ENCODE peak calls at places on chromosomes 11 and 22, in nine cellular contexts. K is BE2C, I is left ventricle myocardium inferior, R is right lobe of liver, L is uterus, T is right atrium auricular region, D is A549, N is lung, F is neuronal stem cell. H is an unnamed sample. For H3K4me1, the result is how much of the 10 kb centered on the place peaks cover.

GRCh38 chr11:61332266-61332822 is 561 bp downstream of the DDB1 start:
- DNase-seq in K (no peak), I (no peak), R (no peak), L (no peak), T (no peak), D (no peak), N (no peak), F (no peak), H (no peak)

GRCh38 chr22:18947905-18948304 is 11.8 kb upstream of the PRODH start:
- DNase-seq in K (no peak), I (no peak), R (peak), L (no peak), T (no peak), D (no peak), N (no peak), F (no peak), H (no peak)

GRCh38 chr22:49618689-49618953 is 209.1 kb downstream of the BRD1 start:
- DNase-seq in K (no peak), I (peak), R (no peak), L (no peak), T (no peak), D (no peak), N (no peak), F (no peak), H (no peak)

GRCh38 chr11:78800089-78800690 is 225.5 kb upstream of the NARS2 start:
- DNase-seq in K (no peak), I (no peak), R (no peak), L (no peak), T (no peak), D (no peak), N (no peak), F (no peak), H (no peak)

GRCh38 chr22:49663823-49664222 is 163.8 kb downstream of the BRD1 start:
- DNase-seq in K (no peak), I (no peak), R (no peak), L (no peak), T (no peak), D (no peak), N (no peak), F (no peak), H (no peak)

GRCh38 chr11:112345166-112345565 is 84.5 kb upstream of the PLET1 start:
- DNase-seq in K (no peak), I (no peak), R (no peak), L (no peak), T (no peak), D (no peak), N (no peak), F (no peak), H (no peak)

GRCh38 chr22:49534386-49534785 is 293.3 kb downstream of the BRD1 start:
- DNase-seq in K (no peak), I (no peak), R (no peak), L (no peak), T (no peak), D (no peak), N (no peak), F (no peak), H (no peak)

GRCh38 chr22:40525250-40525884 is 111.2 kb downstream of the MRTFA start:
- DNase-seq in K (peak), I (peak), R (peak), L (no peak), T (no peak), D (peak), N (peak), F (no peak), H (no peak)

GRCh38 chr22:45163074-45163416 is 680 bp upstream of the NUP50 start:
- DNase-seq in K (peak), I (no peak), R (no peak), L (no peak), T (no peak), D (peak), N (no peak), F (no peak), H (no peak)

GRCh38 chr22:32660292-32660691 is 141.2 kb upstream of the TIMP3 start:
- DNase-seq in K (peak), I (peak), R (peak), L (peak), T (peak), D (peak), N (peak), F (peak), H (peak)

GRCh38 chr11:57942808-57943207 is 80.9 kb upstream of the OR9Q1 start:
- DNase-seq in K (no peak), I (no peak), R (no peak), L (no peak), T (no peak), D (no peak), N (no peak), F (no peak), H (no peak)

GRCh38 chr11:57230797-57231538 is 6.1 kb downstream of the APLNR start:
- DNase-seq in K (no peak), I (no peak), R (no peak), L (no peak), T (no peak), D (no peak), N (no peak), F (no peak), H (no peak)

GRCh38 chr22:19510919-19511341 is 13.3 kb downstream of the CLDN5 start:
- DNase-seq in K (no peak), I (no peak), R (no peak), L (no peak), T (no peak), D (no peak), N (no peak), F (no peak), H (no peak)

GRCh38 chr22:48489551-48490512 is 1337.8 kb downstream of the BRD1 start:
- DNase-seq in K (no peak), I (no peak), R (no peak), L (no peak), T (no peak), D (no peak), N (no peak), F (no peak), H (no peak)

GRCh38 chr22:39545310-39546063 is 12.9 kb upstream of the RPS19BP1 start:
- DNase-seq in K (no peak), I (no peak), R (no peak), L (no peak), T (no peak), D (no peak), N (no peak), F (peak), H (no peak)

GRCh38 chr22:45470871-45471270 is 31.8 kb upstream of the FBLN1 start:
- DNase-seq in K (no peak), I (no peak), R (no peak), L (no peak), T (no peak), D (no peak), N (no peak), F (no peak), H (no peak)

GRCh38 chr22:24725736-24726135 is 48.8 kb downstream of the PIWIL3 start:
- DNase-seq in K (no peak), I (no peak), R (no peak), L (no peak), T (no peak), D (no peak), N (no peak), F (no peak), H (no peak)

GRCh38 chr11:107669156-107669740 is 42.6 kb downstream of the SLN start:
- DNase-seq in K (no peak), I (no peak), R (no peak), L (no peak), T (no peak), D (no peak), N (no peak), F (no peak), H (no peak)

GRCh38 chr11:11533751-11534150 is 88.1 kb downstream of the GALNT18 start:
- DNase-seq in K (peak), I (no peak), R (no peak), L (no peak), T (no peak), D (no peak), N (no peak), F (no peak), H (no peak)

GRCh38 chr11:101553891-101554292 is 29.9 kb downstream of the TRPC6 start:
- DNase-seq in K (no peak), I (no peak), R (no peak), L (no peak), T (no peak), D (no peak), N (no peak), F (no peak), H (no peak)

GRCh38 chr11:34620820-34621792 is at the start of gene EHF:
- DNase-seq in K (no peak), I (no peak), R (no peak), L (no peak), T (no peak), D (no peak), N (no peak), F (no peak), H (no peak)

GRCh38 chr22:44710474-44711235 is 8.7 kb downstream of the PRR5 start:
- DNase-seq in K (peak), I (no peak), R (no peak), L (no peak), T (no peak), D (no peak), N (no peak), F (no peak), H (no peak)

GRCh38 chr11:2789791-2790580 is 90.2 kb upstream of the KCNQ1OT1 start:
- DNase-seq in K (no peak), I (peak), R (peak), L (peak), T (peak), D (no peak), N (no peak), F (no peak), H (no peak)

GRCh38 chr22:42912049-42912448 is 55.0 kb upstream of the ARFGAP3 start:
- DNase-seq in K (no peak), I (no peak), R (no peak), L (no peak), T (no peak), D (no peak), N (no peak), F (no peak), H (no peak)

GRCh38 chr22:26573026-26573662 is 16.8 kb downstream of the TPST2 start:
- DNase-seq in K (no peak), I (peak), R (peak), L (no peak), T (peak), D (no peak), N (peak), F (no peak), H (no peak)

GRCh38 chr11:57761301-57762234 is at the start of gene CTNND1:
- DNase-seq in K (peak), I (peak), R (peak), L (peak), T (peak), D (peak), N (peak), F (peak), H (peak)

GRCh38 chr22:20523118-20523983 is 15.9 kb downstream of the MED15 start:
- DNase-seq in K (no peak), I (no peak), R (no peak), L (no peak), T (no peak), D (no peak), N (no peak), F (no peak), H (no peak)

GRCh38 chr22:23365524-23365923 is 185.2 kb downstream of the BCR start:
- DNase-seq in K (no peak), I (no peak), R (no peak), L (no peak), T (no peak), D (no peak), N (no peak), F (no peak), H (no peak)

GRCh38 chr11:28673687-28674431 is 565.7 kb downstream of the METTL15 start:
- DNase-seq in K (no peak), I (no peak), R (no peak), L (no peak), T (no peak), D (no peak), N (no peak), F (no peak), H (peak)

GRCh38 chr11:112670806-112671570 is 290.2 kb upstream of the NCAM1 start:
- DNase-seq in K (no peak), I (no peak), R (no peak), L (no peak), T (no peak), D (no peak), N (no peak), F (no peak), H (no peak)

GRCh38 chr11:76772100-76772782 is 10.9 kb upstream of the TSKU start:
- DNase-seq in K (no peak), I (no peak), R (no peak), L (peak), T (no peak), D (peak), N (no peak), F (no peak), H (no peak)

GRCh38 chr11:76769645-76770586 is 13.2 kb upstream of the TSKU start:
- DNase-seq in K (no peak), I (no peak), R (peak), L (no peak), T (no peak), D (peak), N (no peak), F (no peak), H (no peak)

GRCh38 chr11:76769071-76769560 is 14.0 kb upstream of the TSKU start:
- DNase-seq in K (no peak), I (no peak), R (no peak), L (no peak), T (no peak), D (no peak), N (no peak), F (no peak), H (no peak)

GRCh38 chr11:76771446-76772099 is 11.6 kb upstream of the TSKU start:
- DNase-seq in K (no peak), I (no peak), R (no peak), L (no peak), T (no peak), D (no peak), N (no peak), F (no peak), H (no peak)

DNA sequence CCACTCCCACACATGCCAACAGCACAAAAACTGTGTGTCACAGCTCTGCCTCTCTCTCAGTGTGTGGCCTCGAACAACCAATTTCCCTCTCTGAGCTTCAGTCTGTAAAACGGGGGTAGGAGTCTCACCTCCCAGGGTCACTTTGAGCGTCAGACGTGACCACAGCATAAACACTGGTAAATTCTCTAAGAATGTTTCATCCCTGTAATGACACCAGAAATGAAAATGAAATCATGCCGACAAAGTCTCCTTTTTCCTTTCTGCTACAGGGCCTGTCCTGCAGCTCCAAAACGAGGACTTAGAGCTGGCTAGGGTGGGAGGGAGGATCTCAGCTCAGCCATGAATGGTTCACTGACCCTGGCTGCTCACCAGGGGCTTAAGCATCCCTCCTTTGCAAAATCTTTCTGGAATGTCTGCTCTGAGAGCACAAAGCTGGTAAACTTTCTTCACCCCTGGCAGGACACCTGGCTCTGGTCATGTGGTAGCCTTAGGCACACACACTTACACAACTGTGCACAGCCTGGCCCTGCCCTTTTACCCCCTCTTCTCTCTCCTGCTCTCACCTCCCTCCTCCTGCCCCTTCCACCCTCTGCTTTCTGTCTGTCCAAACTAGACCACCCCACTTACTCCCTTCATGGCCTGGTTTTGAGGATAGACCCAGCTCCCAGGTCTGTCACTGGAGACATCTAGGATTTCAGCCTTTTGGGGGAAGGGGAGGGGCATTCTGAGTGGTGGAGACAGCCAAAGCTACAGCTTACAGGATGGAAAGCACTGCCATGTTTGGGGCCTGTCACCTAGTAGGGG is 12.3 kb upstream of the TSKU start:
- DNase-seq in K (no peak), I (no peak), R (peak), L (peak), T (peak), D (peak), N (no peak), F (no peak), H (no peak)
- H3K4me1 ChIP-seq in K (under half), I (half or more), R (half or more), L (under half), T (half or more), D (half or more), N (under half), F (under half), H (under half)

GRCh38 chr11:64321026-64321425 is 3.1 kb downstream of the PRDX5 start:
- DNase-seq in K (no peak), I (no peak), R (no peak), L (no peak), T (no peak), D (no peak), N (no peak), F (no peak), H (no peak)
- H3K4me1 ChIP-seq in K (under half), I (under half), R (under half), L (under half), T (under half), D (under half), N (under half), F (under half), H (under half)

GRCh38 chr11:129270471-129270870 is 78.3 kb upstream of the ARHGAP32 start:
- DNase-seq in K (no peak), I (no peak), R (no peak), L (no peak), T (no peak), D (no peak), N (no peak), F (no peak), H (no peak)
- H3K4me1 ChIP-seq in K (under half), I (under half), R (under half), L (under half), T (under half), D (under half), N (under half), F (under half), H (under half)

GRCh38 chr11:67280341-67280790 is 8.7 kb upstream of the ANKRD13D start:
- DNase-seq in K (peak), I (no peak), R (peak), L (no peak), T (no peak), D (no peak), N (no peak), F (no peak), H (no peak)
- H3K4me1 ChIP-seq in K (under half), I (half or more), R (under half), L (under half), T (half or more), D (under half), N (under half), F (under half), H (under half)

GRCh38 chr11:85774256-85775097 is 36.5 kb downstream of the SYTL2 start:
- DNase-seq in K (no peak), I (no peak), R (no peak), L (no peak), T (no peak), D (no peak), N (no peak), F (no peak), H (no peak)
- H3K4me1 ChIP-seq in K (under half), I (under half), R (under half), L (under half), T (under half), D (under half), N (under half), F (under half), H (under half)

GRCh38 chr11:64358536-64358906 is 441 bp upstream of the RPS6KA4 start:
- DNase-seq in K (no peak), I (no peak), R (no peak), L (no peak), T (no peak), D (no peak), N (no peak), F (no peak), H (no peak)

GRCh38 chr11:64357446-64357845 is 1.5 kb upstream of the RPS6KA4 start:
- DNase-seq in K (no peak), I (no peak), R (no peak), L (no peak), T (no peak), D (no peak), N (no peak), F (no peak), H (no peak)

GRCh38 chr11:64356498-64357411 is 2.2 kb upstream of the RPS6KA4 start:
- DNase-seq in K (peak), I (no peak), R (no peak), L (no peak), T (no peak), D (peak), N (no peak), F (peak), H (peak)

GRCh38 chr11:64358907-64359711 is at the start of gene RPS6KA4:
- DNase-seq in K (peak), I (peak), R (peak), L (peak), T (no peak), D (peak), N (no peak), F (peak), H (no peak)

GRCh38 chr11:64357904-64358535 is 942 bp upstream of the RPS6KA4 start:
- DNase-seq in K (peak), I (no peak), R (no peak), L (no peak), T (no peak), D (peak), N (no peak), F (no peak), H (no peak)
- H3K4me1 ChIP-seq in K (under half), I (under half), R (under half), L (under half), T (half or more), D (under half), N (under half), F (under half), H (half or more)

H was measured in HCT116.